ENCODE peak calls at places on chromosomes 4 and X, in seven cellular contexts. I is fibroblast of pulmonary artery, A is DMS53, Q is endothelial cell, X is AG09309, Y is mesendoderm, R is HTR-8/SVneo. D is an unnamed sample.

GRCh38 chrX:51922561-51922960 is 29.1 kb downstream of the MAGED1 start:
- DNase-seq in Y (peak), R (no peak), Q (no peak), A (no peak), I (no peak), X (no peak), D (no peak)

GRCh38 chr4:686371-687040 is 2.4 kb downstream of the SLC49A3 start:
- DNase-seq in Q (no peak), A (no peak), X (no peak), I (no peak), R (no peak), Y (no peak), D (no peak)

GRCh38 chr4:139297001-139297410 is 4.3 kb upstream of the NAA15 start:
- DNase-seq in Q (no peak), Y (no peak), X (no peak), R (no peak), A (no peak), I (no peak), D (no peak)

GRCh38 chr4:89939994-89940393 is 45.3 kb downstream of the MMRN1 start:
- DNase-seq in R (no peak), Q (no peak), A (peak), I (peak), X (no peak), Y (no peak), D (no peak)

GRCh38 chrX:33204889-33205288 is 6.5 kb downstream of the DMD start:
- DNase-seq in X (no peak), A (no peak), I (no peak), Y (no peak), R (no peak), Q (no peak), D (no peak)

GRCh38 chr4:185190001-185190856 is 13.6 kb downstream of the CFAP97 start:
- DNase-seq in A (no peak), X (no peak), Q (no peak), I (no peak), Y (no peak), R (no peak), D (no peak)

GRCh38 chr4:74738756-74739155 is 55.6 kb downstream of the BTC start:
- DNase-seq in R (no peak), I (peak), X (no peak), A (peak), Y (no peak), Q (no peak), D (no peak)

GRCh38 chrX:37943554-37943953 is 62.8 kb upstream of the SYTL5 start:
- DNase-seq in Q (no peak), R (no peak), Y (no peak), A (no peak), X (no peak), I (no peak), D (no peak)

GRCh38 chr4:4328206-4328605 is 38.2 kb downstream of the ZBTB49 start:
- DNase-seq in A (no peak), X (no peak), R (no peak), Y (no peak), I (no peak), Q (no peak), D (no peak)

GRCh38 chrX:107985032-107985431 is 2.9 kb upstream of the TEX13B start:
- DNase-seq in Q (no peak), I (no peak), X (no peak), A (no peak), Y (no peak), R (no peak), D (no peak)

GRCh38 chr4:76811604-76812412 is 86.1 kb downstream of the SOWAHB start:
- DNase-seq in Q (no peak), R (no peak), A (no peak), I (peak), X (peak), Y (peak), D (peak)

GRCh38 chrX:23785564-23785963 is 2.6 kb downstream of the SAT1 start:
- DNase-seq in X (no peak), R (no peak), A (no peak), Y (no peak), I (peak), Q (no peak), D (no peak)

GRCh38 chrX:50903387-50904027 is 7.0 kb upstream of the BMP15 start:
- DNase-seq in I (peak), A (peak), Q (peak), R (no peak), X (no peak), Y (peak), D (peak)

GRCh38 chr4:127503111-127503510 is 129.6 kb upstream of the INTU start:
- DNase-seq in R (no peak), A (no peak), X (peak), Q (no peak), I (no peak), Y (no peak), D (no peak)

GRCh38 chr4:81213671-81214070 is 1.4 kb downstream of the PRKG2 start:
- DNase-seq in A (no peak), I (no peak), X (no peak), Y (no peak), Q (no peak), R (no peak), D (no peak)

GRCh38 chr4:143084566-143084965 is 100.2 kb upstream of the USP38 start:
- DNase-seq in X (no peak), A (no peak), I (no peak), Q (no peak), R (no peak), Y (peak), D (no peak)

GRCh38 chrX:19912-20571 is 261.1 kb upstream of the PLCXD1 start:
- DNase-seq in Q (no peak), Y (peak), I (no peak), X (no peak), R (no peak), A (no peak), D (peak)

GRCh38 chr4:125735107-125735506 is 420.4 kb downstream of the FAT4 start:
- DNase-seq in A (no peak), X (peak), Y (peak), I (peak), Q (peak), R (peak), D (peak)

GRCh38 chr4:48254381-48255072 is 15.1 kb downstream of the TEC start:
- DNase-seq in I (peak), Y (no peak), X (peak), R (no peak), A (no peak), Q (no peak), D (no peak)

GRCh38 chr4:41594439-41594838 is 56.5 kb downstream of the LIMCH1 start:
- DNase-seq in A (no peak), X (no peak), R (no peak), I (no peak), Y (no peak), Q (no peak), D (no peak)

GRCh38 chr4:163042306-163042705 is 124.4 kb downstream of the NAF1 start:
- DNase-seq in R (no peak), Q (no peak), I (no peak), Y (no peak), X (no peak), A (no peak), D (no peak)

GRCh38 chr4:101049549-101050001 is 297.8 kb downstream of the PPP3CA start:
- DNase-seq in R (no peak), Q (no peak), Y (no peak), A (no peak), I (no peak), X (no peak), D (no peak)

D was measured in left kidney.